ENCODE peak calls at places on chromosomes 2 and 18, in nine cellular contexts. T is AG09309, M is A549, G is mesothelial cell of epicardium, I is osteocyte, D is neural crest cell, E is CD14-positive monocyte, U is fibroblast of pulmonary artery, F is fibroblast of lung. L is an unnamed sample.

GRCh38 chr2:40230717-40231300 is 221.1 kb downstream of the SLC8A1 start:
- DNase-seq in T (no peak), M (no peak), G (no peak), I (no peak), D (no peak), E (no peak), U (peak; percentile 16), F (no peak), L (no peak)

GRCh38 chr2:206463685-206464084 is 20.4 kb downstream of the ADAM23 start:
- DNase-seq in T (no peak), M (no peak), G (no peak), I (no peak), D (no peak), E (no peak), U (no peak), F (no peak), L (no peak)

GRCh38 chr18:51753365-51754057 is 556.0 kb upstream of the MEX3C start:
- DNase-seq in T (no peak), M (no peak), G (no peak), I (no peak), D (no peak), E (no peak), U (no peak), F (no peak), L (no peak)

GRCh38 chr2:108616731-108617161 is 82.5 kb downstream of the LIMS1 start:
- DNase-seq in T (no peak), M (no peak), G (no peak), I (no peak), D (no peak), E (no peak), U (no peak), F (peak; percentile 73), L (no peak)

GRCh38 chr2:224523626-224524577 is 61.3 kb downstream of the CUL3 start:
- DNase-seq in T (no peak), M (no peak), G (no peak), I (no peak), D (no peak), E (no peak), U (no peak), F (peak; percentile 49), L (no peak)

GRCh38 chr2:15750822-15751221 is 159.2 kb downstream of the DDX1 start:
- DNase-seq in T (no peak), M (no peak), G (no peak), I (no peak), D (no peak), E (no peak), U (no peak), F (no peak), L (no peak)

GRCh38 chr2:190477563-190478454 is 56.7 kb downstream of the NEMP2 start:
- DNase-seq in T (no peak), M (no peak), G (no peak), I (no peak), D (no peak), E (no peak), U (no peak), F (peak; percentile 8), L (no peak)

GRCh38 chr2:130190237-130190636 is 8.0 kb downstream of the TUBA3E start:
- DNase-seq in T (no peak), M (no peak), G (no peak), I (no peak), D (no peak), E (no peak), U (no peak), F (no peak), L (no peak)

GRCh38 chr2:43218550-43219382 is 7.6 kb downstream of the ZFP36L2 start:
- DNase-seq in T (no peak), M (no peak), G (no peak), I (no peak), D (no peak), E (no peak), U (peak; percentile 18), F (peak; percentile 34), L (peak; percentile 49)

GRCh38 chr2:172196768-172197322 is 94.1 kb upstream of the DLX2 start:
- DNase-seq in T (peak; percentile 50), M (no peak), G (no peak), I (no peak), D (no peak), E (peak; percentile 83), U (no peak), F (peak; percentile 89), L (no peak)

GRCh38 chr2:17557596-17557995 is 17.1 kb downstream of the VSNL1 start:
- DNase-seq in T (no peak), M (no peak), G (no peak), I (no peak), D (no peak), E (no peak), U (no peak), F (no peak), L (no peak)

GRCh38 chr18:35110037-35110436 is 68.8 kb downstream of the MAPRE2 start:
- DNase-seq in T (no peak), M (no peak), G (no peak), I (no peak), D (no peak), E (no peak), U (no peak), F (no peak), L (no peak)

GRCh38 chr2:166088634-166089033 is 39.2 kb downstream of the SCN1A start:
- DNase-seq in T (no peak), M (no peak), G (no peak), I (no peak), D (no peak), E (peak; percentile 71), U (peak; percentile 98), F (peak; percentile 33), L (no peak)

GRCh38 chr2:54709341-54709809 is 14.1 kb upstream of the EML6 start:
- DNase-seq in T (no peak), M (no peak), G (no peak), I (no peak), D (no peak), E (no peak), U (no peak), F (no peak), L (no peak)

GRCh38 chr2:30165617-30166016 is 18.8 kb downstream of the YPEL5 start:
- DNase-seq in T (no peak), M (no peak), G (no peak), I (no peak), D (no peak), E (no peak), U (no peak), F (no peak), L (no peak)

GRCh38 chr2:30161929-30162328 is 15.1 kb downstream of the YPEL5 start:
- DNase-seq in T (no peak), M (no peak), G (no peak), I (no peak), D (no peak), E (no peak), U (no peak), F (no peak), L (no peak)

GRCh38 chr2:30165050-30165520 is 18.3 kb downstream of the YPEL5 start:
- DNase-seq in T (peak; percentile 85), M (peak; percentile 96), G (peak; percentile 43), I (no peak), D (peak; percentile 49), E (peak; percentile 61), U (peak; percentile 94), F (peak; percentile 87), L (no peak)

GRCh38 chr2:30162821-30163220 is 16.0 kb downstream of the YPEL5 start:
- DNase-seq in T (no peak), M (no peak), G (no peak), I (no peak), D (no peak), E (no peak), U (no peak), F (no peak), L (no peak)

DNA sequence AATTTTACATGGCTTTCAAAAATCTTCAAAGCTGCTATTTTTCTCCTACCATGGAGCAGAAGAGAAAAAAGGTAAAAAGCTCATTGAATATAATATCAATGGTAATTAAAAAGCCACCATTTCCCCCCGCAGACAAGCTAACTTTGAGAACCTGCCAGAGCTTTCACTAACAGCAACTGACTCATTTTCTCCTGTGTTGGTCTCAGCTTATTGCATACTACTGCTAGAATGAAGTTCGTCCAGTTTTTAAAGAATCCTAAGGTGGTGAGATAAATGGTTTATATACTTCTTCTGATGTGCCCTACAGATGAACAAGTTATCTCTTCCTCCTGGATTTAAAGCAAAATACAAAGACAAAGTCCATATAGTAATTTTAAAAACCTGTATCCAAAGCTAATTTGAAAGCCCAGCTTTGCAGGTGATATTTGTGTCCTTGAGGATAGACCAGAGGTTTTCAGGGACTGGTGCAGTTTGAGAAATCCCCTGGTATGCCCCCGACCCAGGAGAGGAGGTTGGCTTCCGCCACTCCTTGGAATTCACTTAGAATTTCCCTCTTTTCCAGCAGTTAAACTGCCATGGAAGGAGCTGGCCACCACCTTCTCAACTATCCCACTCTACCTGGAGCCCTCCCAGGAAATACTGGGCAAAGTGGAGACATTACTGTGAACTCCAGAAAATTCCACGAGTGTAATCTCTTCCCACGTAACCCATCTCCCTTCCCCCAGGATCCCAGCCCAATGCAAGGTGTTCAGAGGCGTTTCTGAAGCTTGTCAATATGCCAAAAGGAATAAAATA is 17.5 kb downstream of the YPEL5 start:
- DNase-seq in T (no peak), M (no peak), G (no peak), I (no peak), D (no peak), E (no peak), U (no peak), F (peak; percentile 32), L (no peak)
- TF ChIP-seq CTCF in T (no peak), M (no peak), G (no peak), I (no peak), D (no peak), E (no peak), U (no peak), F (no peak), L (no peak)

GRCh38 chr18:65671621-65672415 is 79.0 kb upstream of the CDH7 start:
- DNase-seq in T (no peak), M (no peak), G (no peak), I (no peak), D (no peak), E (no peak), U (no peak), F (no peak), L (no peak)
- TF ChIP-seq CTCF in T (no peak), M (no peak), G (no peak), I (no peak), D (no peak), E (no peak), U (no peak), F (no peak), L (no peak)

GRCh38 chr2:97699765-97700444 is 13.5 kb upstream of the ZAP70 start:
- DNase-seq in T (peak; percentile 20), M (peak; percentile 26), G (peak; percentile 67), I (peak; percentile 80), D (peak; percentile 73), E (no peak), U (peak; percentile 80), F (peak; percentile 37), L (no peak)
- TF ChIP-seq CTCF in T (peak; percentile 84), M (peak; percentile 46), G (peak; percentile 75), I (peak; percentile 71), D (peak; percentile 72), E (peak; percentile 78), U (peak; percentile 87), F (peak; percentile 80), L (peak; percentile 81)

DNA sequence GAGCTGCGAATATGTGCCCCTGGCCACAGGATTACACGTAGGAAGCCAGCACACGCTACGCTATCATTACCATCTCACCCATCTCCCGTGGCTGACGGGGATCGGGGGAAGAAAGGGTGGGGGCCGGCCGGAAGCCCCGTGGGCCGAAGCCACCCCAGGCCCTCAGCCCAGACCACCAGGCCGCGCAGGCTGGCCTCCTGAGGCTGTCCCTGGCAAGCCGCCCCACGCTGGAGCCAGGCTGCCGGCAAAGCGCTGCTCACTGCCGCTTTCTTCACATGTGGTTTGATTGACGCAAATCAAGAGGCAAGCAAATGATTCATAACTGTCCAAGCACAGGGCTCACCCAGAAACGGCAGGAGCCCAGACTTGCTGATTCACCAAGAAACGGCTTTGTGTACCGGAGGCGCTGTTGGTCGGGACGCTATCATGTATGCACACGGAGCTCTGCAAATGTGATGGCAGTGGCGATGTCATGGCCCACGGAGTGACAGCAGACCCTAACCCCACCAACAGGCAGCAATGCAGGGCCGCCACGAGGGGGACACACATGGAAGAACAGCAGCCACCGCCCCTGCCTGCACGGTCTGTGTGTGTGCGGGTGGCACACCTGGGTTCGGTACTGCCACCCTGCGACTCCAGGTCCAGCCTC is 125.7 kb downstream of the HDAC4 start:
- DNase-seq in T (peak; percentile 97), M (peak; percentile 82), G (no peak), I (no peak), D (no peak), E (peak; percentile 95), U (peak; percentile 96), F (peak; percentile 98), L (no peak)
- TF ChIP-seq CTCF in T (no peak), M (peak; percentile 15), G (no peak), I (no peak), D (no peak), E (no peak), U (peak; percentile 2), F (no peak), L (peak; percentile 35)

L was measured in chondrocyte.